ENCODE peak calls at places on chromosomes 2 and 18, in four cellular contexts. B, I, A and U are unnamed samples.

GRCh38 chr2:65660340-65660739 is 227.9 kb upstream of the SPRED2 start:
- DNase-seq in B (no peak), I (peak), A (no peak), U (peak)

GRCh38 chr2:231378028-231378722 is 17.3 kb upstream of the B3GNT7 start:
- DNase-seq in I (no peak), B (peak), A (no peak), U (peak)

GRCh38 chr2:36568533-36569246 is 29.3 kb downstream of the FEZ2 start:
- DNase-seq in B (no peak), I (peak), A (no peak), U (no peak)

GRCh38 chr2:20050104-20050711 is 1.2 kb downstream of the LAPTM4A start:
- DNase-seq in B (no peak), A (no peak), I (peak), U (no peak)

GRCh38 chr2:100011272-100011711 is 131.1 kb downstream of the AFF3 start:
- DNase-seq in A (no peak), I (peak), B (no peak), U (no peak)

GRCh38 chr2:187051350-187051749 is 202.4 kb upstream of the ZSWIM2 start:
- DNase-seq in B (no peak), I (no peak), A (no peak), U (no peak)

GRCh38 chr2:72951303-72952095 is 34.2 kb downstream of the EMX1 start:
- DNase-seq in B (peak), I (no peak), A (peak), U (peak)

GRCh38 chr2:223306371-223306770 is 254.4 kb downstream of the KCNE4 start:
- DNase-seq in I (peak), B (peak), A (peak), U (peak)

GRCh38 chr2:17588031-17588430 is 47.5 kb downstream of the VSNL1 start:
- DNase-seq in B (no peak), I (no peak), A (no peak), U (no peak)

GRCh38 chr18:59971871-59972270 is 72.1 kb downstream of the PMAIP1 start:
- DNase-seq in A (no peak), B (no peak), I (no peak), U (no peak)

DNA sequence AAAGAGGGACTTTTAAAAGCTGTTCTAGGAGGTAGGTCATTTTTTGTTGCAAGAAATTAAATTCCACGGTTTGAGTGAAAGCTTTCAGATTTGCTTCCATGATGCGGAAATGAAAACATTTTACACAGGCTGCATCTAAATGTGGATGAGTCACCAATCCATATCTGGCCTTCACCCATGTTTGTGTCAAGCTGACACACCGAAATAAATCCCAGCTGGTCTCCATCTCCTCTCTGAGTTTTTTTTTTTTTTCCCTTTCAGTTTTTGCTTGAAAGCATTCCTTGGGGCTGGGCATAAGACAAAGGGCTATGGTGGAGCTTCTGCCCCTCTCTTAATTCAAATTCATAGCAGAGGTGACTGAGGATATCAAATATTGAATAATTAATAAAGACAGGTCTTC is 558.2 kb upstream of the GCFC2 start:
- DNase-seq in A (no peak), I (peak), B (no peak), U (no peak)
- H4K5ac ChIP-seq in A (no peak), I (no peak), B (no peak), U (no peak)

GRCh38 chr2:181421131-181421458 is 36.1 kb upstream of the ITGA4 start:
- DNase-seq in A (no peak), B (no peak), I (no peak), U (no peak)

GRCh38 chr2:181421464-181421863 is 35.7 kb upstream of the ITGA4 start:
- DNase-seq in B (no peak), I (no peak), A (no peak), U (no peak)

GRCh38 chr2:181420259-181421130 is 36.7 kb upstream of the ITGA4 start:
- DNase-seq in B (no peak), I (no peak), A (no peak), U (no peak)

DNA sequence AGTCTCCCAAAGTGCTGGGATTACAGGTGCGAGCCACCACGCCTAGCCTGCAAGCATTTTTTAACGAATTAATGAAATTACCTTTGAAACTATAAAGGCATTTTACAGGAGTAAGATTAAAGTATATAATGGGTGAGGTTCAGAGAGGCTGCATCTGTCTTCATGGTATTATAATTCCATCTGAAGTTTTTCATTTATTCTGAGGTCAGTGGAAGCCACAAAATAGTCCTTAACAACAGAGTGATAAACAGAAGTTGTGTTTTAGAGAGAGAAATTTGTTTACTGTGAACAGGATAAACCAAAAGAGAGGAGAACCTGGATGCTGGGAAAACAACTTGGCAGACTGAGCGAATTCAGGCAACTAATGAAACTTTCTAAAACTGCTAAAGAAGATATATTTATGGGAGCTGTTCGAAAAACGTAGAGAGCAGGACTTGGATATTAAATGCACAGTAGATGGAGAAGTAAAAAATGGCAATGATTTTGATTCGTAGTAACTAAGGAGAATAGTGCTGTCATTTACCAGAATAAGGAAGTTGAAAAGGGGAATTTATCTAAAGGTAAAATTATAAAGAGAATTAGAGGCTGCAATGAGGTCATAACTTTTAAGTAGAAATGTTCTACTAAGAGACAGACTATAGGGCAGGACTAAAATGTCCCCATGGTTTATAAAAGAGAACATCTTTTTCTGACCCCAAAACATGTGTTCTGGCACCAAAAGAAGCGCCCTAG is 37.9 kb upstream of the ITGA4 start:
- DNase-seq in I (no peak), B (no peak), A (no peak), U (no peak)
- H4K8ac ChIP-seq in I (no peak), B (no peak), A (no peak), U (no peak)

GRCh38 chr18:40957533-40958070 is 997.4 kb upstream of the PIK3C3 start:
- DNase-seq in A (no peak), I (peak), B (no peak), U (peak)
- H4K5ac ChIP-seq in A (no peak), I (no peak), B (no peak), U (no peak)

GRCh38 chr2:136214284-136214683 is 96.3 kb upstream of the CXCR4 start:
- DNase-seq in B (no peak), A (no peak), I (no peak), U (no peak)

GRCh38 chr2:136213836-136214235 is 95.9 kb upstream of the CXCR4 start:
- DNase-seq in A (no peak), I (no peak), B (no peak), U (no peak)

GRCh38 chr2:136215449-136215848 is 97.5 kb upstream of the CXCR4 start:
- DNase-seq in I (no peak), A (no peak), B (no peak), U (no peak)

GRCh38 chr2:136216073-136216472 is 98.1 kb upstream of the CXCR4 start:
- DNase-seq in B (no peak), A (no peak), I (no peak), U (no peak)

GRCh38 chr2:136214801-136215200 is 96.9 kb upstream of the CXCR4 start:
- DNase-seq in A (no peak), I (no peak), B (no peak), U (no peak)
- H4K8ac ChIP-seq in A (no peak), I (no peak), B (no peak), U (no peak)